ENCODE peak calls at places on chromosome 12, in seven cellular contexts. One of them, this sample, is unnamed. For H3K4me1, the result is how much of the 10 kb centered on the place peaks cover.

GRCh38 chr12:89181271-89181920 is 170.9 kb downstream of the DUSP6 start:
- DNase-seq in IMR-90: peak
- DNase-seq in neuronal stem cell: no peak
- DNase-seq in mesenchymal stem cell: peak
- DNase-seq in H9: no peak
- DNase-seq in mesendoderm: no peak
- DNase-seq in H1: no peak
- DNase-seq in this sample: peak

GRCh38 chr12:12108441-12109058 is 37.8 kb downstream of the BCL2L14 start:
- DNase-seq in IMR-90: no peak
- DNase-seq in neuronal stem cell: no peak
- DNase-seq in mesenchymal stem cell: no peak
- DNase-seq in H9: no peak
- DNase-seq in mesendoderm: no peak
- DNase-seq in H1: no peak
- DNase-seq in this sample: no peak

GRCh38 chr12:6827437-6827894 is 741 bp upstream of the P3H3 start:
- DNase-seq in IMR-90: peak
- DNase-seq in neuronal stem cell: peak
- DNase-seq in mesenchymal stem cell: peak
- DNase-seq in H9: peak
- DNase-seq in mesendoderm: peak
- DNase-seq in H1: peak
- DNase-seq in this sample: peak

GRCh38 chr12:98656289-98657101 is 11.4 kb downstream of the APAF1 start:
- DNase-seq in IMR-90: no peak
- DNase-seq in neuronal stem cell: no peak
- DNase-seq in mesenchymal stem cell: no peak
- DNase-seq in H9: no peak
- DNase-seq in mesendoderm: no peak
- DNase-seq in H1: no peak
- DNase-seq in this sample: no peak

GRCh38 chr12:39272934-39273770 is 169.8 kb downstream of the KIF21A start:
- DNase-seq in IMR-90: peak
- DNase-seq in neuronal stem cell: peak
- DNase-seq in mesenchymal stem cell: peak
- DNase-seq in H9: no peak
- DNase-seq in mesendoderm: peak
- DNase-seq in H1: peak
- DNase-seq in this sample: peak

GRCh38 chr12:108638141-108638823 is 4.6 kb upstream of the SELPLG start:
- DNase-seq in IMR-90: no peak
- DNase-seq in neuronal stem cell: peak
- DNase-seq in mesenchymal stem cell: no peak
- DNase-seq in H9: peak
- DNase-seq in mesendoderm: no peak
- DNase-seq in H1: no peak
- DNase-seq in this sample: no peak

GRCh38 chr12:26193539-26193938 is 1.8 kb upstream of the SSPN start:
- DNase-seq in IMR-90: no peak
- DNase-seq in neuronal stem cell: no peak
- DNase-seq in mesenchymal stem cell: no peak
- DNase-seq in H9: no peak
- DNase-seq in mesendoderm: no peak
- DNase-seq in H1: no peak
- DNase-seq in this sample: no peak

GRCh38 chr12:71004578-71004977 is 84.0 kb upstream of the PTPRR start:
- DNase-seq in IMR-90: no peak
- DNase-seq in neuronal stem cell: no peak
- DNase-seq in mesenchymal stem cell: no peak
- DNase-seq in H9: no peak
- DNase-seq in mesendoderm: no peak
- DNase-seq in H1: no peak
- DNase-seq in this sample: no peak

GRCh38 chr12:67220065-67220464 is 49.1 kb upstream of the CAND1 start:
- DNase-seq in IMR-90: no peak
- DNase-seq in neuronal stem cell: no peak
- DNase-seq in mesenchymal stem cell: no peak
- DNase-seq in H9: peak
- DNase-seq in mesendoderm: peak
- DNase-seq in H1: no peak
- DNase-seq in this sample: peak

GRCh38 chr12:99983721-99984258 is 946 bp downstream of the ANKS1B start:
- DNase-seq in IMR-90: no peak
- DNase-seq in neuronal stem cell: no peak
- DNase-seq in mesenchymal stem cell: no peak
- DNase-seq in H9: peak
- DNase-seq in mesendoderm: peak
- DNase-seq in H1: peak
- DNase-seq in this sample: peak

DNA sequence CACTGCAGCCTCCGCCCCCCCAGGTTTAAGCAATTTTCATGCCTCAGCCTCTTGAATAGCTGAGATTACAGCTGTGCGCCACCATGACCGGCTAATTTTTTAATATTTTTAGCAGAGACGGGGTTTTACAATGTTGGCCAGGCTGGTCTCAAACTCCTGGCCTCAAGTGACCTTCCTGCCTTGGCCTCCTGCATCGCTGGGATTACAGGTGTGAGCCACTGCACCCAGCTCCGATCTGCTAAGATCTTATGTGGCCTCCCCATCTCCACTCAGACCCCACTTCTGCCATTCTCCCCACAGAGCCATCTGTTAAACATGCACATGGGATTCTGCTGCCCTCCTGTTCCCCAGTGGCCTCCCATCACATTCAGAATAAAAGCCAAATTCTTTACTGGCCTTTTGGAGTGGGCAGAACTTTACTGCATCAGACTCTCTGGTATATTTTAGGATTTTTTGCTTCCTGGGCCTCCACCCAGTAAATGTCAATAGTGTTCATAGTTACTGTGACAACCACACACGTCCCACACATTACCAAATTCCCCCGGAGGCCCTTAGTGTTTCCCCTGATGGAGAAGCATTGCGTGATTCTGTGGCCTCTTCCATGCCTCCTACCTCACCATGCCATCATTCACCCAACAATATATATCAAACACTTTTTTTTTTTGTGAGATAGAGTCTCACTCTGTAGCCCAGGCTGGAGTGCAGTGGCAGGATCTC is 96.3 kb downstream of the PTPN11 start:
- DNase-seq in IMR-90: no peak
- DNase-seq in neuronal stem cell: no peak
- DNase-seq in mesenchymal stem cell: no peak
- DNase-seq in H9: no peak
- DNase-seq in mesendoderm: no peak
- DNase-seq in H1: no peak
- DNase-seq in this sample: no peak
- H3K23ac ChIP-seq in IMR-90: no peak
- H3K23ac ChIP-seq in neuronal stem cell: no peak
- H3K23ac ChIP-seq in mesenchymal stem cell: no peak
- H3K23ac ChIP-seq in H9: no peak
- H3K23ac ChIP-seq in mesendoderm: no peak
- H3K23ac ChIP-seq in H1: no peak
- H3K23ac ChIP-seq in this sample: no peak

DNA sequence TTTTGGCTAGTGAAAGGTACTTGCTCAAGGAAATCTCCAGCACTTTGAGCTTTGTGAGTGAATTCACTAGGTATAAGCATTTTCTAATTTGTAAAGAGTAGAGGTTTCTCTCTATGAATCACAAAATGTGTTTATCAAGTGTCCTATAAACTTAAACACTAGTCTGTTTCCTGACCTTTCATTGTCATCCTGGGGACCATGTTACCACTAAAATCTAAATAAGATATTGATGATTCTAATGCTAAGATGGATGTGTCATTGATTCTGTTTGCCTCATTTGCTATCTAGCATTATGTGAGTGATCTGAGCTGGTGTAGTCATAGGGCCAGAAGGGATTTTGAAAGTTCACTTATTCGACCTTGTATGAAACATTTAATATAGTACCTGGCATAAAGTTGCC is 80.4 kb upstream of the DNM1L start:
- DNase-seq in IMR-90: no peak
- DNase-seq in neuronal stem cell: no peak
- DNase-seq in mesenchymal stem cell: no peak
- DNase-seq in H9: no peak
- DNase-seq in mesendoderm: no peak
- DNase-seq in H1: no peak
- DNase-seq in this sample: no peak
- H2BK5ac ChIP-seq in IMR-90: no peak
- H2BK5ac ChIP-seq in neuronal stem cell: no peak
- H2BK5ac ChIP-seq in mesenchymal stem cell: no peak
- H2BK5ac ChIP-seq in H9: no peak
- H2BK5ac ChIP-seq in mesendoderm: no peak
- H2BK5ac ChIP-seq in H1: no peak
- H2BK5ac ChIP-seq in this sample: no peak

GRCh38 chr12:111448831-111449790 is 43.4 kb downstream of the SH2B3 start:
- DNase-seq in IMR-90: no peak
- DNase-seq in neuronal stem cell: no peak
- DNase-seq in mesenchymal stem cell: no peak
- DNase-seq in H9: no peak
- DNase-seq in mesendoderm: no peak
- DNase-seq in H1: peak
- DNase-seq in this sample: no peak

GRCh38 chr12:111446044-111446581 is 40.4 kb downstream of the SH2B3 start:
- DNase-seq in IMR-90: peak
- DNase-seq in neuronal stem cell: no peak
- DNase-seq in mesenchymal stem cell: peak
- DNase-seq in H9: peak
- DNase-seq in mesendoderm: peak
- DNase-seq in H1: peak
- DNase-seq in this sample: no peak

GRCh38 chr12:111448266-111448830 is 42.6 kb downstream of the SH2B3 start:
- DNase-seq in IMR-90: no peak
- DNase-seq in neuronal stem cell: no peak
- DNase-seq in mesenchymal stem cell: no peak
- DNase-seq in H9: no peak
- DNase-seq in mesendoderm: peak
- DNase-seq in H1: peak
- DNase-seq in this sample: no peak

GRCh38 chr12:111446631-111447570 is 41.2 kb downstream of the SH2B3 start:
- DNase-seq in IMR-90: no peak
- DNase-seq in neuronal stem cell: no peak
- DNase-seq in mesenchymal stem cell: no peak
- DNase-seq in H9: no peak
- DNase-seq in mesendoderm: no peak
- DNase-seq in H1: peak
- DNase-seq in this sample: no peak

DNA sequence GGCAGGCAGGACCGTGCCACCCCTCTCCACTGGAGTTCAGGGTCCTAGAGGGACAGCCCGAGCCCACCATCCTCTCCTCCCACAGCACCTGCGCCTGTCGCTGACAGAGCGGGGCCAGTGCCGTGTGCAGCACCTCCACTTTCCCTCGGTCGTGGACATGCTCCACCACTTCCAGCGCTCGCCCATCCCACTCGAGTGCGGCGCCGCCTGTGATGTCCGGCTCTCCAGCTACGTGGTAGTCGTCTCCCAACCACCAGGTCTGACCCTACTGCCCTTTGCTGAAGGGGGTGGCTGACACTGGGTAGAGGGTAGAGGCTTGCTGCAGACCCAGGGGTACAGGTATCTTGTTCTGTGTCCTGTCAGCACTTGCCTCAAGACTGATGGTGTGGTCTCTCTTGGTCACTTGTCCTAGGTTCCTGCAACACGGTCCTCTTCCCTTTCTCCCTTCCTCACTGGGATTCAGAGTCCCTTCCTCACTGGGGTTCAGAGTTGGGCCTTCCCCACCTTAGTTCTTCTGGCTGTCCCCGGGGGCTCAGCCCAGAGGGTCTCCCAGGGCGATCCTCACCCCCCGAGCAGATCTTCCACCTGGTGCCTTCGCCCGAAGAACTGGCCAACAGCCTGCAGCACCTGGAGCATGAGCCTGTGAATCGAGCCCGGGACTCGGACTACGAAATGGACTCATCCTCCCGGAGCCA is 42.0 kb downstream of the SH2B3 start:
- DNase-seq in IMR-90: no peak
- DNase-seq in neuronal stem cell: no peak
- DNase-seq in mesenchymal stem cell: no peak
- DNase-seq in H9: no peak
- DNase-seq in mesendoderm: no peak
- DNase-seq in H1: peak
- DNase-seq in this sample: no peak
- H3K4me1 ChIP-seq in IMR-90: under half
- H3K4me1 ChIP-seq in neuronal stem cell: under half
- H3K4me1 ChIP-seq in mesenchymal stem cell: under half
- H3K4me1 ChIP-seq in H9: under half
- H3K4me1 ChIP-seq in mesendoderm: under half
- H3K4me1 ChIP-seq in H1: under half
- H3K4me1 ChIP-seq in this sample: under half

GRCh38 chr12:116760621-116761020 is 22.5 kb downstream of the RNFT2 start:
- DNase-seq in IMR-90: no peak
- DNase-seq in neuronal stem cell: no peak
- DNase-seq in mesenchymal stem cell: no peak
- DNase-seq in H9: no peak
- DNase-seq in mesendoderm: no peak
- DNase-seq in H1: no peak
- DNase-seq in this sample: no peak
- H3K23ac ChIP-seq in IMR-90: no peak
- H3K23ac ChIP-seq in neuronal stem cell: no peak
- H3K23ac ChIP-seq in mesenchymal stem cell: no peak
- H3K23ac ChIP-seq in H9: no peak
- H3K23ac ChIP-seq in mesendoderm: no peak
- H3K23ac ChIP-seq in H1: no peak
- H3K23ac ChIP-seq in this sample: no peak

DNA sequence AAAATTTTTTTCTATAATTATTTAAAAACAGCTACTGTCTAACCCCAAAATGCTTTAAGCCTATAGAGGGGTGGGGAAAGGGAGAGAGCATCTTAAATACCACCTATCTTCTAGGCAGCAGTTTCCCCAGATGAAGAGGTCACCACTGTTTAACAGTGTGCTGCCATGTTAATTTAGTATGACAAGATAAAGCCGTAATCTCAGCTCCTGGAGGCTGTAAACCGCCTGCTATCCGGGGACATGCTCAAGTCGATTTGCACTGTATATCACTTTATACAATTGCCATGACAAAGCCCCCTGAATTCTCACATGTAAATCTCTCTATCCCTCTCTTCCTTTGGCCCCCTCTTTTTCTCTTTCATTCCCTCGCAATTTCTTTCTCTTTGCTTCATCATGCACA is 68.5 kb downstream of the SOX5 start:
- DNase-seq in IMR-90: no peak
- DNase-seq in neuronal stem cell: no peak
- DNase-seq in mesenchymal stem cell: no peak
- DNase-seq in H9: no peak
- DNase-seq in mesendoderm: peak
- DNase-seq in H1: no peak
- DNase-seq in this sample: no peak
- H2BK5ac ChIP-seq in IMR-90: no peak
- H2BK5ac ChIP-seq in neuronal stem cell: no peak
- H2BK5ac ChIP-seq in mesenchymal stem cell: no peak
- H2BK5ac ChIP-seq in H9: no peak
- H2BK5ac ChIP-seq in mesendoderm: no peak
- H2BK5ac ChIP-seq in H1: no peak
- H2BK5ac ChIP-seq in this sample: no peak

DNA sequence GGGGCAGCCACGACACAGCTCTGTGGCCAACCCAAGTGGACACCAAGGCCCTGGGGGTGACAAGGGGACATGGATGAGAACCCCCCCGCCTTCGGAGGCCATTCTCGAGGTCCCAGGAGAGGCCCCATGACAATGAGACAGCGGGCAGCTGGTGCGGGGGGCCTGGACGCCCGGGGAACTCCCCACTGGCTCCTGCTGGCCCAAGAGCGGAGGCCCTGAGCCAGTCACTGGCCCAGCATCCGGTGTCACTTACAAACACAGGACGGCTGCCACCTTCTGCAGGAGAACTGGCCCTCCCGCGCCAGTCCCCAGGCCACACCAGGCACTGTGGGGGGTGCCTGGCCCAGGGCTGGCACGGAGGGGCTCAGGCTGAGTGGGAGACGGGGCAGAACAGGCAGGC is 51.4 kb downstream of the NCOR2 start:
- DNase-seq in IMR-90: no peak
- DNase-seq in neuronal stem cell: no peak
- DNase-seq in mesenchymal stem cell: no peak
- DNase-seq in H9: no peak
- DNase-seq in mesendoderm: no peak
- DNase-seq in H1: no peak
- DNase-seq in this sample: no peak
- H3K4me1 ChIP-seq in IMR-90: under half
- H3K4me1 ChIP-seq in neuronal stem cell: under half
- H3K4me1 ChIP-seq in mesenchymal stem cell: half or more
- H3K4me1 ChIP-seq in H9: under half
- H3K4me1 ChIP-seq in mesendoderm: under half
- H3K4me1 ChIP-seq in H1: under half
- H3K4me1 ChIP-seq in this sample: under half

This sample was measured in trophoblast cell.